ENCODE peak calls at places on chromosomes 1 and 21, in four cellular contexts. Z is GM06990, O is ascending aorta, W is stomach. C is an unnamed sample.

GRCh38 chr1:17873007-17873675 is 118.0 kb downstream of the ACTL8 start:
- DNase-seq in Z (no peak), W (no peak), O (no peak), C (no peak)

GRCh38 chr1:179953974-179954493 is 576 bp upstream of the CEP350 start:
- DNase-seq in W (no peak), Z (no peak), O (peak; percentile 77), C (no peak)

GRCh38 chr1:165560834-165561233 is 17.0 kb downstream of the LRRC52 start:
- DNase-seq in O (no peak), Z (no peak), W (no peak), C (no peak)

GRCh38 chr1:3555131-3555920 is 56.0 kb downstream of the MEGF6 start:
- DNase-seq in W (peak; percentile 31), Z (no peak), O (no peak), C (no peak)

GRCh38 chr1:162678439-162678838 is 46.2 kb downstream of the DDR2 start:
- DNase-seq in W (no peak), Z (no peak), O (no peak), C (no peak)

GRCh38 chr1:47703981-47704596 is 266.2 kb downstream of the FOXD2 start:
- DNase-seq in W (no peak), Z (no peak), O (no peak), C (no peak)

GRCh38 chr1:75720820-75721219 is 3.7 kb upstream of the ACADM start:
- DNase-seq in W (no peak), O (no peak), Z (no peak), C (no peak)

GRCh38 chr1:110205591-110206155 is 4.4 kb upstream of the KCNC4 start:
- DNase-seq in Z (no peak), W (no peak), O (no peak), C (no peak)

GRCh38 chr21:29208666-29209059 is 78.2 kb downstream of the MAP3K7CL start:
- DNase-seq in W (no peak), Z (no peak), O (no peak), C (no peak)

GRCh38 chr1:243903904-243904303 is 53.9 kb upstream of the AKT3 start:
- DNase-seq in O (no peak), W (no peak), Z (no peak), C (no peak)

GRCh38 chr1:227776277-227776676 is 39.2 kb upstream of the PRSS38 start:
- DNase-seq in Z (no peak), O (no peak), W (no peak), C (no peak)

GRCh38 chr1:190067592-190067991 is 410.1 kb downstream of the BRINP3 start:
- DNase-seq in O (no peak), W (no peak), Z (no peak), C (no peak)

GRCh38 chr1:29017975-29018712 is 103.8 kb downstream of the EPB41 start:
- DNase-seq in W (no peak), Z (no peak), O (no peak), C (no peak)

GRCh38 chr1:15405106-15405850 is 4.4 kb upstream of the EFHD2 start:
- DNase-seq in O (no peak), W (no peak), Z (no peak), C (no peak)

GRCh38 chr1:116760487-116760886 is 6.3 kb downstream of the CD2 start:
- DNase-seq in W (no peak), O (no peak), Z (no peak), C (no peak)

GRCh38 chr1:113073457-113073950 is 506 bp downstream of the LRIG2 start:
- DNase-seq in Z (no peak), W (peak; percentile 52), O (peak; percentile 75), C (peak; percentile 64)

GRCh38 chr1:173554089-173554488 is 48.8 kb downstream of the SLC9C2 start:
- DNase-seq in O (no peak), W (no peak), Z (no peak), C (no peak)

GRCh38 chr1:229309684-229310083 is 33.2 kb downstream of the CCSAP start:
- DNase-seq in W (no peak), O (no peak), Z (no peak), C (no peak)

GRCh38 chr1:174963547-174964125 is 36.1 kb upstream of the CACYBP start:
- DNase-seq in W (no peak), Z (no peak), O (no peak), C (no peak)

GRCh38 chr1:225999912-226000337 is 782 bp upstream of the SDE2 start:
- DNase-seq in O (no peak), Z (no peak), W (no peak), C (no peak)

GRCh38 chr1:217019475-217019874 is 296.2 kb upstream of the ESRRG start:
- DNase-seq in O (no peak), Z (no peak), W (no peak), C (no peak)

GRCh38 chr1:175481126-175482071 is 262.0 kb downstream of the TNR start:
- DNase-seq in O (no peak), W (no peak), Z (no peak), C (peak; percentile 24)

GRCh38 chr1:247905181-247905580 is 9.8 kb downstream of the OR2W3 start:
- DNase-seq in Z (no peak), O (no peak), W (no peak), C (no peak)

GRCh38 chr1:109613396-109614147 is 5.8 kb downstream of the GNAT2 start:
- DNase-seq in Z (no peak), O (no peak), W (no peak), C (no peak)

GRCh38 chr1:35220976-35221375 is 28.0 kb upstream of the SFPQ start:
- DNase-seq in W (no peak), Z (no peak), O (no peak), C (peak; percentile 21)

GRCh38 chr1:36238433-36238832 is 14.2 kb downstream of the THRAP3 start:
- DNase-seq in W (no peak), Z (no peak), O (no peak), C (no peak)

GRCh38 chr1:236416165-236416564 is 22.1 kb downstream of the EDARADD start:
- DNase-seq in Z (no peak), O (peak; percentile 9), W (no peak), C (no peak)

GRCh38 chr1:198333744-198334143 is 176.9 kb downstream of the NEK7 start:
- DNase-seq in O (no peak), Z (no peak), W (no peak), C (no peak)

GRCh38 chr1:210031473-210031872 is 93.5 kb downstream of the SYT14 start:
- DNase-seq in W (no peak), O (no peak), Z (no peak), C (no peak)

GRCh38 chr1:119681560-119681959 is 30.2 kb upstream of the PHGDH start:
- DNase-seq in Z (no peak), W (no peak), O (no peak), C (no peak)

GRCh38 chr21:42200906-42201614 is 17.9 kb upstream of the ABCG1 start:
- DNase-seq in Z (no peak), O (no peak), W (no peak), C (no peak)

GRCh38 chr1:53430256-53430655 is 28.9 kb upstream of the DMRTB1 start:
- DNase-seq in O (no peak), Z (no peak), W (no peak), C (no peak)
- H3K4me3 ChIP-seq in O (no peak overlapping the region), Z (no peak overlapping the region), W (no peak overlapping the region), C (no peak overlapping the region)

GRCh38 chr21:37528150-37528937 is 161.8 kb downstream of the DYRK1A start:
- DNase-seq in W (no peak), O (no peak), Z (no peak), C (no peak)

GRCh38 chr21:37529649-37530048 is 163.1 kb downstream of the DYRK1A start:
- DNase-seq in O (no peak), Z (no peak), W (no peak), C (no peak)

GRCh38 chr21:37525810-37526209 is 159.2 kb downstream of the DYRK1A start:
- DNase-seq in Z (no peak), O (no peak), W (no peak), C (no peak)

GRCh38 chr21:37527716-37528115 is 161.1 kb downstream of the DYRK1A start:
- DNase-seq in O (no peak), Z (no peak), W (no peak), C (no peak)

DNA sequence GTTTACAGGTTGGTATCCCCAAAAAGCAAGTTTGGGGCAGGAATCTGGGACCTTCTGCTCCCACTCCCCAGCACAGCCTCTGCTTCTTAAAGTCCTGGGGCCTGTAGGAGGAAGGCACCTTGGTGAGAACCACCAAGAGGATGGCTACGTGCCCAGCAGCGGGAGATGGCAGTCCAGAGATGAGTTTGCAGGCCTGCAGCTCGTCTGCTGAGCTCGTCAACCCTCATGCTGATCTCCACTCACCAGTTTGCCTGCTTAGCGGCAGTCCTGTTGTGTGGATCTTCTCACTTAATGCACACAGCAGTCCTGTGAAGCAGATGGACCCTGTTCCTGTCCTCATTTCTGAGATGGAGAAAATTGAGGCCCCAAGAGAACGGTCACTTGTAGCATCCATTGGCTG is 160.5 kb downstream of the DYRK1A start:
- DNase-seq in Z (no peak), O (no peak), W (no peak), C (no peak)
- H3K27me3 ChIP-seq in Z (no peaks in the 10 kb centered on the region), O (no peaks in the 10 kb centered on the region), W (no peaks in the 10 kb centered on the region), C (no peaks in the 10 kb centered on the region)

GRCh38 chr1:59272507-59272906 is 24.4 kb upstream of the FGGY start:
- DNase-seq in Z (peak; percentile 37), O (no peak), W (no peak), C (no peak)

GRCh38 chr1:59276317-59276914 is 20.5 kb upstream of the FGGY start:
- DNase-seq in W (no peak), O (no peak), Z (no peak), C (no peak)

GRCh38 chr1:59266180-59266926 is 30.5 kb upstream of the FGGY start:
- DNase-seq in O (no peak), Z (peak; percentile 25), W (no peak), C (no peak)

GRCh38 chr1:59266927-59267293 is 30.0 kb upstream of the FGGY start:
- DNase-seq in O (no peak), Z (no peak), W (no peak), C (no peak)

DNA sequence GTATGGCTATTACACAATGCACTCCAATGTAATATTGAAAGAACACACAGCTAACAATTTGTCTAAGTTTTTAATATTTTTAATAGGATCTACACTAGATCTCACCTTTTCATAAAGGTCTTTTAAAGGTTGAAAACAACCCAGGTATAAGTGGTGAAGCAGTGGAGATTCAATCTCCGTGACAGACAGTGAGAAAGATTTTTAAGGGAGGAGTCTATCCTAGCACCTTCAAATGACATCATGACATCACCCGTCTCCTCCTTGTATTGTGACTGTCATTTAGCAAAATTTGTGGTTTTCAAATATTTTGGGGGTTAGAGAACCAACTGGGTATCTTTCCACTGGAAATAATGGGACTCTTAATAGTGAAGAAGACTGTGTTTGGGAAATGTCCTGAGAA is 25.0 kb upstream of the FGGY start:
- DNase-seq in O (no peak), W (no peak), Z (no peak), C (no peak)
- H3K4me3 ChIP-seq in O (no peak overlapping the region), W (no peak overlapping the region), Z (no peak overlapping the region), C (no peak overlapping the region)

GRCh38 chr1:6420594-6421042 is 899 bp upstream of the HES2 start:
- DNase-seq in O (no peak), Z (no peak), W (no peak), C (no peak)
- H3K27me3 ChIP-seq in O (peaks cover 42% of the 10 kb centered on the region), Z (peaks cover 6% of the 10 kb centered on the region), W (peaks cover 97% of the 10 kb centered on the region), C (peaks cover 3% of the 10 kb centered on the region)

DNA sequence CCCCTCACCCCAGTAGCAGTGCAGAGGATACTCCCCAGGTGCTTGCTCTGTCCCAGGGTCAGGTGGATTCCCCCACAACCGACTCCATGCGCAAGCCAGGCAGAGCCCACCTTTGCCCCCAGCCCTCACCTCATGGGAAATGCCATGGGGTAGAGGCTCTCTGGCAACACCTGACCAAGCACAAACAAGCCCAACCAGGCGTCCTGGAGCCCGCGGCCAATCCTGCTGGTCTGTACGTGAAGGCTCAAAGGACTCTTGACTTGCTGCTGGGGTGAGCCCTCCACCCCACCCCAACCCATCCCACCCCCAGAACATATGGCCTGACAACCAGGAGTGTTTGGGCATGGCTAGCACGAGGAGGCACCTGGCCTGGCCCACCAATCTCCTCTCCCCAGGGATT is 1.8 kb downstream of the ADGRB2 start:
- DNase-seq in W (no peak), O (no peak), Z (no peak), C (no peak)
- H3K4me3 ChIP-seq in W (peak overlapping the region; percentile 55), O (peak overlapping the region; percentile 63), Z (no peak overlapping the region), C (no peak overlapping the region)

C was measured in Caco-2.